ENCODE peak calls at places on chromosomes 12 and 14, in ten cellular contexts. One of them, this sample, is unnamed.

GRCh38 chr12:114013601-114014345 is 47.6 kb upstream of the RBM19 start:
- DNase-seq in central memory CD4-positive, alpha-beta T cell: no peak
- DNase-seq in NCI-H2081: no peak
- DNase-seq in activated CD8-positive, alpha-beta memory T cell treated with anti-CD3 and anti-CD28 coated beads for 48 hours: no peak
- DNase-seq in left lung: no peak
- DNase-seq in activated effector memory CD4-positive, alpha-beta T cell treated with Interleukin-2 at 50 U/mL for 16 hours: no peak
- DNase-seq in ELF-1: peak
- DNase-seq in stromal cell of bone marrow: no peak
- DNase-seq in smooth muscle cell of the brain vasculature: no peak
- DNase-seq in esophagus muscularis mucosa: no peak
- DNase-seq in this sample: no peak

GRCh38 chr12:71125515-71125914 is 32.3 kb downstream of the TSPAN8 start:
- DNase-seq in central memory CD4-positive, alpha-beta T cell: no peak
- DNase-seq in NCI-H2081: no peak
- DNase-seq in activated CD8-positive, alpha-beta memory T cell treated with anti-CD3 and anti-CD28 coated beads for 48 hours: no peak
- DNase-seq in left lung: no peak
- DNase-seq in activated effector memory CD4-positive, alpha-beta T cell treated with Interleukin-2 at 50 U/mL for 16 hours: no peak
- DNase-seq in ELF-1: no peak
- DNase-seq in stromal cell of bone marrow: no peak
- DNase-seq in smooth muscle cell of the brain vasculature: no peak
- DNase-seq in esophagus muscularis mucosa: no peak
- DNase-seq in this sample: no peak

GRCh38 chr12:57516617-57517153 is 3.6 kb downstream of the DDIT3 start:
- DNase-seq in central memory CD4-positive, alpha-beta T cell: no peak
- DNase-seq in NCI-H2081: no peak
- DNase-seq in activated CD8-positive, alpha-beta memory T cell treated with anti-CD3 and anti-CD28 coated beads for 48 hours: no peak
- DNase-seq in left lung: no peak
- DNase-seq in activated effector memory CD4-positive, alpha-beta T cell treated with Interleukin-2 at 50 U/mL for 16 hours: no peak
- DNase-seq in ELF-1: no peak
- DNase-seq in stromal cell of bone marrow: no peak
- DNase-seq in smooth muscle cell of the brain vasculature: no peak
- DNase-seq in esophagus muscularis mucosa: no peak
- DNase-seq in this sample: no peak

GRCh38 chr14:75970989-75971388 is 10.8 kb downstream of the TGFB3 start:
- DNase-seq in central memory CD4-positive, alpha-beta T cell: no peak
- DNase-seq in NCI-H2081: no peak
- DNase-seq in activated CD8-positive, alpha-beta memory T cell treated with anti-CD3 and anti-CD28 coated beads for 48 hours: no peak
- DNase-seq in left lung: no peak
- DNase-seq in activated effector memory CD4-positive, alpha-beta T cell treated with Interleukin-2 at 50 U/mL for 16 hours: no peak
- DNase-seq in ELF-1: no peak
- DNase-seq in stromal cell of bone marrow: no peak
- DNase-seq in smooth muscle cell of the brain vasculature: no peak
- DNase-seq in esophagus muscularis mucosa: no peak
- DNase-seq in this sample: no peak

GRCh38 chr12:131074221-131075083 is 120.7 kb downstream of the ADGRD1 start:
- DNase-seq in central memory CD4-positive, alpha-beta T cell: no peak
- DNase-seq in NCI-H2081: no peak
- DNase-seq in activated CD8-positive, alpha-beta memory T cell treated with anti-CD3 and anti-CD28 coated beads for 48 hours: no peak
- DNase-seq in left lung: peak
- DNase-seq in activated effector memory CD4-positive, alpha-beta T cell treated with Interleukin-2 at 50 U/mL for 16 hours: no peak
- DNase-seq in ELF-1: no peak
- DNase-seq in stromal cell of bone marrow: peak
- DNase-seq in smooth muscle cell of the brain vasculature: no peak
- DNase-seq in esophagus muscularis mucosa: no peak
- DNase-seq in this sample: peak

GRCh38 chr12:12720637-12721250 is 3.6 kb downstream of the CDKN1B start:
- DNase-seq in central memory CD4-positive, alpha-beta T cell: no peak
- DNase-seq in NCI-H2081: no peak
- DNase-seq in activated CD8-positive, alpha-beta memory T cell treated with anti-CD3 and anti-CD28 coated beads for 48 hours: no peak
- DNase-seq in left lung: no peak
- DNase-seq in activated effector memory CD4-positive, alpha-beta T cell treated with Interleukin-2 at 50 U/mL for 16 hours: no peak
- DNase-seq in ELF-1: no peak
- DNase-seq in stromal cell of bone marrow: no peak
- DNase-seq in smooth muscle cell of the brain vasculature: no peak
- DNase-seq in esophagus muscularis mucosa: peak
- DNase-seq in this sample: no peak

GRCh38 chr14:59240356-59240755 is 51.9 kb downstream of the DAAM1 start:
- DNase-seq in central memory CD4-positive, alpha-beta T cell: no peak
- DNase-seq in NCI-H2081: no peak
- DNase-seq in activated CD8-positive, alpha-beta memory T cell treated with anti-CD3 and anti-CD28 coated beads for 48 hours: no peak
- DNase-seq in left lung: no peak
- DNase-seq in activated effector memory CD4-positive, alpha-beta T cell treated with Interleukin-2 at 50 U/mL for 16 hours: no peak
- DNase-seq in ELF-1: no peak
- DNase-seq in stromal cell of bone marrow: no peak
- DNase-seq in smooth muscle cell of the brain vasculature: no peak
- DNase-seq in esophagus muscularis mucosa: no peak
- DNase-seq in this sample: no peak

GRCh38 chr12:56836800-56837663 is 73.9 kb downstream of the HSD17B6 start:
- DNase-seq in central memory CD4-positive, alpha-beta T cell: peak
- DNase-seq in NCI-H2081: no peak
- DNase-seq in activated CD8-positive, alpha-beta memory T cell treated with anti-CD3 and anti-CD28 coated beads for 48 hours: no peak
- DNase-seq in left lung: no peak
- DNase-seq in activated effector memory CD4-positive, alpha-beta T cell treated with Interleukin-2 at 50 U/mL for 16 hours: no peak
- DNase-seq in ELF-1: no peak
- DNase-seq in stromal cell of bone marrow: peak
- DNase-seq in smooth muscle cell of the brain vasculature: no peak
- DNase-seq in esophagus muscularis mucosa: no peak
- DNase-seq in this sample: no peak

GRCh38 chr14:69354383-69355154 is 43.5 kb downstream of the ERH start:
- DNase-seq in central memory CD4-positive, alpha-beta T cell: peak
- DNase-seq in NCI-H2081: no peak
- DNase-seq in activated CD8-positive, alpha-beta memory T cell treated with anti-CD3 and anti-CD28 coated beads for 48 hours: peak
- DNase-seq in left lung: no peak
- DNase-seq in activated effector memory CD4-positive, alpha-beta T cell treated with Interleukin-2 at 50 U/mL for 16 hours: peak
- DNase-seq in ELF-1: no peak
- DNase-seq in stromal cell of bone marrow: no peak
- DNase-seq in smooth muscle cell of the brain vasculature: no peak
- DNase-seq in esophagus muscularis mucosa: no peak
- DNase-seq in this sample: no peak

GRCh38 chr14:54902521-54903420 is at the start of gene GCH1:
- DNase-seq in central memory CD4-positive, alpha-beta T cell: peak
- DNase-seq in NCI-H2081: peak
- DNase-seq in activated CD8-positive, alpha-beta memory T cell treated with anti-CD3 and anti-CD28 coated beads for 48 hours: peak
- DNase-seq in left lung: peak
- DNase-seq in activated effector memory CD4-positive, alpha-beta T cell treated with Interleukin-2 at 50 U/mL for 16 hours: peak
- DNase-seq in ELF-1: peak
- DNase-seq in stromal cell of bone marrow: no peak
- DNase-seq in smooth muscle cell of the brain vasculature: no peak
- DNase-seq in esophagus muscularis mucosa: no peak
- DNase-seq in this sample: peak

GRCh38 chr12:53561590-53561953 is 54.3 kb upstream of the NPFF start:
- DNase-seq in central memory CD4-positive, alpha-beta T cell: no peak
- DNase-seq in NCI-H2081: no peak
- DNase-seq in activated CD8-positive, alpha-beta memory T cell treated with anti-CD3 and anti-CD28 coated beads for 48 hours: no peak
- DNase-seq in left lung: no peak
- DNase-seq in activated effector memory CD4-positive, alpha-beta T cell treated with Interleukin-2 at 50 U/mL for 16 hours: no peak
- DNase-seq in ELF-1: no peak
- DNase-seq in stromal cell of bone marrow: peak
- DNase-seq in smooth muscle cell of the brain vasculature: peak
- DNase-seq in esophagus muscularis mucosa: no peak
- DNase-seq in this sample: no peak

GRCh38 chr14:104865631-104866441 is 768 bp downstream of the CEP170B start:
- DNase-seq in central memory CD4-positive, alpha-beta T cell: no peak
- DNase-seq in NCI-H2081: peak
- DNase-seq in activated CD8-positive, alpha-beta memory T cell treated with anti-CD3 and anti-CD28 coated beads for 48 hours: no peak
- DNase-seq in left lung: peak
- DNase-seq in activated effector memory CD4-positive, alpha-beta T cell treated with Interleukin-2 at 50 U/mL for 16 hours: peak
- DNase-seq in ELF-1: peak
- DNase-seq in stromal cell of bone marrow: peak
- DNase-seq in smooth muscle cell of the brain vasculature: no peak
- DNase-seq in esophagus muscularis mucosa: no peak
- DNase-seq in this sample: peak

GRCh38 chr12:126966498-126966897 is 1300.5 kb upstream of the TMEM132C start:
- DNase-seq in central memory CD4-positive, alpha-beta T cell: no peak
- DNase-seq in NCI-H2081: no peak
- DNase-seq in activated CD8-positive, alpha-beta memory T cell treated with anti-CD3 and anti-CD28 coated beads for 48 hours: no peak
- DNase-seq in left lung: no peak
- DNase-seq in activated effector memory CD4-positive, alpha-beta T cell treated with Interleukin-2 at 50 U/mL for 16 hours: no peak
- DNase-seq in ELF-1: no peak
- DNase-seq in stromal cell of bone marrow: no peak
- DNase-seq in smooth muscle cell of the brain vasculature: no peak
- DNase-seq in esophagus muscularis mucosa: peak
- DNase-seq in this sample: no peak

GRCh38 chr12:89750821-89751227 is 42.2 kb upstream of the ATP2B1 start:
- DNase-seq in central memory CD4-positive, alpha-beta T cell: no peak
- DNase-seq in NCI-H2081: no peak
- DNase-seq in activated CD8-positive, alpha-beta memory T cell treated with anti-CD3 and anti-CD28 coated beads for 48 hours: no peak
- DNase-seq in left lung: no peak
- DNase-seq in activated effector memory CD4-positive, alpha-beta T cell treated with Interleukin-2 at 50 U/mL for 16 hours: no peak
- DNase-seq in ELF-1: no peak
- DNase-seq in stromal cell of bone marrow: no peak
- DNase-seq in smooth muscle cell of the brain vasculature: no peak
- DNase-seq in esophagus muscularis mucosa: no peak
- DNase-seq in this sample: no peak

GRCh38 chr12:6461401-6462233 is 8.9 kb downstream of the VAMP1 start:
- DNase-seq in central memory CD4-positive, alpha-beta T cell: peak
- DNase-seq in NCI-H2081: no peak
- DNase-seq in activated CD8-positive, alpha-beta memory T cell treated with anti-CD3 and anti-CD28 coated beads for 48 hours: no peak
- DNase-seq in left lung: peak
- DNase-seq in activated effector memory CD4-positive, alpha-beta T cell treated with Interleukin-2 at 50 U/mL for 16 hours: peak
- DNase-seq in ELF-1: no peak
- DNase-seq in stromal cell of bone marrow: no peak
- DNase-seq in smooth muscle cell of the brain vasculature: no peak
- DNase-seq in esophagus muscularis mucosa: no peak
- DNase-seq in this sample: peak

GRCh38 chr14:71711619-71712018 is 220.6 kb upstream of the RGS6 start:
- DNase-seq in central memory CD4-positive, alpha-beta T cell: no peak
- DNase-seq in NCI-H2081: no peak
- DNase-seq in activated CD8-positive, alpha-beta memory T cell treated with anti-CD3 and anti-CD28 coated beads for 48 hours: no peak
- DNase-seq in left lung: no peak
- DNase-seq in activated effector memory CD4-positive, alpha-beta T cell treated with Interleukin-2 at 50 U/mL for 16 hours: no peak
- DNase-seq in ELF-1: peak
- DNase-seq in stromal cell of bone marrow: peak
- DNase-seq in smooth muscle cell of the brain vasculature: peak
- DNase-seq in esophagus muscularis mucosa: no peak
- DNase-seq in this sample: no peak

This sample was measured in lower lobe of right lung.